ENCODE peak calls at places on chromosomes 13 and 19, in five cellular contexts. B is IMR-90, R is ascending aorta, A is A549, Z is psoas muscle. S is an unnamed sample.

GRCh38 chr13:113579686-113580085 is 4.9 kb upstream of the TFDP1 start:
- DNase-seq in B (no peak), R (peak; percentile 33), A (no peak), Z (peak; percentile 18), S (no peak)

GRCh38 chr19:56927294-56927693 is 86.8 kb upstream of the PEG3 start:
- DNase-seq in B (no peak), R (no peak), A (no peak), Z (no peak), S (no peak)

GRCh38 chr13:35992964-35993363 is 138.2 kb downstream of the DCLK1 start:
- DNase-seq in B (no peak), R (no peak), A (no peak), Z (no peak), S (peak; percentile 81)

GRCh38 chr19:3655402-3656072 is 28.9 kb upstream of the CACTIN start:
- DNase-seq in B (peak; percentile 95), R (no peak), A (no peak), Z (no peak), S (peak; percentile 87)

GRCh38 chr13:63948045-63948444 is 2532.4 kb upstream of the PCDH20 start:
- DNase-seq in B (peak; percentile 41), R (no peak), A (no peak), Z (no peak), S (no peak)

GRCh38 chr13:114161644-114162532 is 17.2 kb upstream of the CFAP97D2 start:
- DNase-seq in B (peak; percentile 19), R (peak; percentile 79), A (no peak), Z (peak; percentile 66), S (peak; percentile 82)

GRCh38 chr19:10332158-10332964 is 968 bp downstream of the RAVER1 start:
- DNase-seq in B (no peak), R (no peak), A (no peak), Z (no peak), S (no peak)

GRCh38 chr13:112466132-112467025 is 90.2 kb downstream of the SPACA7 start:
- DNase-seq in B (no peak), R (no peak), A (no peak), Z (peak; percentile 24), S (no peak)

GRCh38 chr19:28393574-28394336 is 819.2 kb downstream of the UQCRFS1 start:
- DNase-seq in B (no peak), R (no peak), A (no peak), Z (no peak), S (no peak)

GRCh38 chr13:47190696-47191095 is 293.8 kb upstream of the HTR2A start:
- DNase-seq in B (no peak), R (no peak), A (no peak), Z (no peak), S (no peak)

GRCh38 chr13:19782049-19782726 is 557 bp downstream of the PSPC1 start:
- DNase-seq in B (peak; percentile 45), R (peak; percentile 70), A (peak; percentile 1), Z (peak; percentile 79), S (peak; percentile 62)

GRCh38 chr19:2385053-2385721 is 25.1 kb downstream of the TMPRSS9 start:
- DNase-seq in B (peak; percentile 79), R (no peak), A (peak; percentile 81), Z (peak; percentile 70), S (peak; percentile 49)

GRCh38 chr13:111322916-111323331 is 2.5 kb downstream of the TEX29 start:
- DNase-seq in B (no peak), R (no peak), A (no peak), Z (no peak), S (no peak)

GRCh38 chr13:23753523-23753922 is 135.7 kb downstream of the MIPEP start:
- DNase-seq in B (peak; percentile 68), R (no peak), A (no peak), Z (no peak), S (no peak)

GRCh38 chr13:34926513-34926912 is 15.6 kb upstream of the NBEA start:
- DNase-seq in B (peak; percentile 47), R (no peak), A (no peak), Z (no peak), S (peak; percentile 75)

GRCh38 chr19:16978839-16979802 is 47.5 kb downstream of the CPAMD8 start:
- DNase-seq in B (no peak), R (no peak), A (no peak), Z (no peak), S (no peak)

GRCh38 chr19:4981681-4981958 is 12.7 kb downstream of the KDM4B start:
- DNase-seq in B (no peak), R (no peak), A (no peak), Z (no peak), S (no peak)

GRCh38 chr19:45103200-45103624 is 10.2 kb downstream of the PPP1R37 start:
- DNase-seq in B (no peak), R (no peak), A (no peak), Z (no peak), S (no peak)

GRCh38 chr19:45739498-45740439 is 6.5 kb downstream of the MEIOSIN start:
- DNase-seq in B (no peak), R (no peak), A (no peak), Z (no peak), S (no peak)

GRCh38 chr19:8248348-8249328 is 39.5 kb downstream of the CERS4 start:
- DNase-seq in B (no peak), R (no peak), A (no peak), Z (no peak), S (no peak)

GRCh38 chr13:31223215-31223614 is 23.4 kb downstream of the B3GLCT start:
- DNase-seq in B (no peak), R (no peak), A (no peak), Z (no peak), S (no peak)

GRCh38 chr19:51116736-51117135 is 8.0 kb upstream of the SIGLEC9 start:
- DNase-seq in B (no peak), R (no peak), A (no peak), Z (no peak), S (no peak)

GRCh38 chr13:94232956-94233355 is 246.5 kb downstream of the DCT start:
- DNase-seq in B (no peak), R (no peak), A (no peak), Z (no peak), S (no peak)

GRCh38 chr19:49558591-49558990 is 21.8 kb downstream of the NOSIP start:
- DNase-seq in B (no peak), R (no peak), A (no peak), Z (no peak), S (no peak)

GRCh38 chr13:26967119-26968038 is 204.2 kb downstream of the USP12 start:
- DNase-seq in B (no peak), R (no peak), A (no peak), Z (no peak), S (no peak)

GRCh38 chr13:46607768-46608553 is 55.0 kb downstream of the LRCH1 start:
- DNase-seq in B (no peak), R (no peak), A (peak; percentile 77), Z (no peak), S (no peak)

DNA sequence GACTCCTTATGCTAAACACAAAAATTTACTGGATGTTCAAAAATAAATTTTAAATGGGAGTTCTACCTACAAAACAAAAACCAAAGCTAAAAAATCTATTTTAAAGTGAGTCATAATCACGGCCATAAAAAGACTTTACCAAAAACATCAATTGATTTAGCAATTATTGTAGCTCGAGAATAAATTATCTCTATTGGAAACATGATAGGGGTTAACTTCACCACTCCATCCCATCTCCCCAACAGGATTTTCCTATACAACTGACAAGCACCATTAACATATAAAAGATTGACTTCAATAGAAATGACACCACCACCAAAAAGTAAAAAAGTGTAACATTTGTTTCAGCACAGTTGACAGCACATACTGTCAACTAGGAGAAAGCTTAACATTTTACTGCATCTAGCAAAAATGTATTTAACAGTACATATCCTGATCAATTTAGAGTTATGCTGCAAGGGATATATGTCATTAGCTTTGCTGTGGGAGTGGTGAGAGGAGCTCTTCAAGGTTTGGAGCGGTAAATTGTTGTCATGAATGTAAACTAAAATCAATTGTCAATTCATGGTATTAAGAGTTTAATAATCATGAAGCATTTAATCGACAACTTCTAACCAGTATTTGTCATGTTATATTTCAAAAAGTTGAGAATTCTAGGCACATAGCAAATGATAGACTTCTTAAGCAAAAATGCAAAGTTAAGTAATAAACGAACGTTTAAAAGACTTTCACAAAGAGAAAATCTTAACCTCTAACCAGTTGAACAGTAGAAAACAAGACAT is 3.8 kb downstream of the UBL3 start:
- DNase-seq in B (no peak), R (no peak), A (no peak), Z (no peak), S (no peak)
- H3K27ac ChIP-seq in B (no peak overlapping the region), R (peak overlapping the region; percentile 69), A (peak overlapping the region; percentile 87), Z (peak overlapping the region; percentile 67), S (no peak overlapping the region)

GRCh38 chr13:45278096-45278645 is 62.8 kb downstream of the TPT1 start:
- DNase-seq in B (no peak), R (no peak), A (no peak), Z (no peak), S (no peak)

GRCh38 chr13:45276887-45277286 is 64.1 kb downstream of the TPT1 start:
- DNase-seq in B (no peak), R (no peak), A (no peak), Z (no peak), S (no peak)

GRCh38 chr13:45282994-45283393 is 58.0 kb downstream of the TPT1 start:
- DNase-seq in B (no peak), R (no peak), A (no peak), Z (no peak), S (no peak)

DNA sequence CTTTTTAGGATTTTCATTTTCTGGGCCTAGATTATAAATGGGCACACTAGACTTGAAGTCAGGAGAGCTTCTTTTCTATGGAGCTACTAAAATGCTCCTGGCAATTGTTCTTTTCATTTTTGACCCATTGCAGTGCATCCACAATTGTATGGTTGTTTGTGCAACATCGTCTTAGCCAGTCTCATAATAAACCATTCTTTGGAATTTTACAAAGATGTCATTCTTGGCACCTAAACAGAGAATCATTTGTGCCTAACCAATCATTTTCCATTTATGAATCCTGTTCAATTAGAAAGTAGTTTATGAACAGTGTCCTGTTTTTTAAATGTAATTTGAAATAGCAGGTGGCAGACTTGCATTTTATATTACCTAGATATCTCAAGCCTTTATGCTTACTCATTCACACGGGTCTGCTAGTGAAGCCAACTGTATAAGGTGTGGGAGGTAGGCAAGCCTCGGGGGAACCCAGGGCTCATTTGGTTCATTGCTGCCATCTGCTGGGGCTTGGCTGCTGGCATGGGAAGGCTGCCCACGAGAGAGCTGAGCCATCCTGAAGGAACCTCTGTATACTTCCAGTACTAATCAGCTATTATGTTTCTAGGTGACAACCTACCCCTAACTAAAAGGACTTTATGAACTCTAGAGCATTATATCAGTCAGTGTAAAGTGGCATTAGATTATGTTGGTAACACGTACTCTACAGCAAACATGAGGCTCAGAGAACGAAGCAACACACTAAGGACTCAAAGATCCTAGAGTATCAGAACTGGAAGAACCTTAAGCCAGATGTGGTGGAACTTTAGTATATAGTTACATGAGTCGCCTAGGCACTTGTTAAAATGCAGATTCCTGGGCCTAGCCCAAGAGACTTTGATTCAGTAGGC is 60.0 kb downstream of the TPT1 start:
- DNase-seq in B (peak; percentile 78), R (peak; percentile 73), A (peak; percentile 79), Z (peak; percentile 81), S (peak; percentile 65)
- TF ChIP-seq CTCF in B (peak; percentile 89), R (peak; percentile 79), A (peak; percentile 79), Z (peak; percentile 76), S (peak; percentile 90)

DNA sequence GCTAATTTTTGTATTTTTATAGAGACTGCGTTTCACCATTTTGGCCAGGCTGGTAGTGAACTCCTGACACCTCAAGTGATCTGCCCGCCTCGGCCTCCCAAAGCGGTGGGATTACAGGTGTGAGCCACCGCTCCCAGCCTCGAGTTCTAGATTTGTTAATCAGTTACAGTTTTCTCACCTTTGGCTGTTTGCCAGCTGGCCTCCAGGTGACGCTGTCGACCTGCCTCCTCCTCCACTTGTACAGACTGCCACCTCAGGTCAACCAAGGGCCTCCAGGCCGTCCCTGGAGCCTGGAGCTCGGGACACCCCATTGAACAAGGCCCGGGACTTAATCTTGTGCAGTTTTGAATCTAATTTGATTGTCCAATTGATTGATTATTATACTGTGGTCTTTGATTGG is 45.5 kb downstream of the IER2 start:
- DNase-seq in B (no peak), R (no peak), A (no peak), Z (no peak), S (no peak)
- H3K27ac ChIP-seq in B (no peak overlapping the region), R (no peak overlapping the region), A (peak overlapping the region; percentile 23), Z (no peak overlapping the region), S (no peak overlapping the region)

GRCh38 chr13:59722580-59722900 is 441.2 kb downstream of the DIAPH3 start:
- DNase-seq in B (no peak), R (no peak), A (no peak), Z (no peak), S (no peak)
- TF ChIP-seq CTCF in B (no peak), R (no peak), A (no peak), Z (no peak), S (no peak)